ENCODE peak calls at places on chromosomes 2 and 18, in ten cellular contexts. One of them, this sample, is unnamed.

GRCh38 chr2:61109291-61109690 is 43.6 kb downstream of the SANBR start:
- DNase-seq in hepatocyte: no peak
- DNase-seq in fibroblast of lung: peak; percentile 2
- DNase-seq in CD8-positive, alpha-beta memory T cell: no peak
- DNase-seq in A549: no peak
- DNase-seq in small intestine: no peak
- DNase-seq in naive thymus-derived CD4-positive, alpha-beta T cell: no peak
- DNase-seq in left lung: no peak
- DNase-seq in ascending aorta: no peak
- DNase-seq in kidney: no peak
- DNase-seq in this sample: no peak

GRCh38 chr2:233002829-233003657 is 10.0 kb downstream of the NGEF start:
- DNase-seq in hepatocyte: no peak
- DNase-seq in fibroblast of lung: no peak
- DNase-seq in CD8-positive, alpha-beta memory T cell: no peak
- DNase-seq in A549: no peak
- DNase-seq in small intestine: no peak
- DNase-seq in naive thymus-derived CD4-positive, alpha-beta T cell: no peak
- DNase-seq in left lung: no peak
- DNase-seq in ascending aorta: no peak
- DNase-seq in kidney: no peak
- DNase-seq in this sample: no peak

GRCh38 chr18:58264846-58265245 is 220.8 kb downstream of the NEDD4L start:
- DNase-seq in hepatocyte: no peak
- DNase-seq in fibroblast of lung: no peak
- DNase-seq in CD8-positive, alpha-beta memory T cell: no peak
- DNase-seq in A549: no peak
- DNase-seq in small intestine: peak; percentile 32
- DNase-seq in naive thymus-derived CD4-positive, alpha-beta T cell: no peak
- DNase-seq in left lung: no peak
- DNase-seq in ascending aorta: no peak
- DNase-seq in kidney: no peak
- DNase-seq in this sample: no peak

GRCh38 chr18:36281941-36282340 is 15.6 kb upstream of the FHOD3 start:
- DNase-seq in hepatocyte: no peak
- DNase-seq in fibroblast of lung: no peak
- DNase-seq in CD8-positive, alpha-beta memory T cell: no peak
- DNase-seq in A549: no peak
- DNase-seq in small intestine: no peak
- DNase-seq in naive thymus-derived CD4-positive, alpha-beta T cell: no peak
- DNase-seq in left lung: no peak
- DNase-seq in ascending aorta: no peak
- DNase-seq in kidney: no peak
- DNase-seq in this sample: no peak

GRCh38 chr18:13522861-13523660 is 203.3 kb downstream of the FAM210A start:
- DNase-seq in hepatocyte: no peak
- DNase-seq in fibroblast of lung: no peak
- DNase-seq in CD8-positive, alpha-beta memory T cell: no peak
- DNase-seq in A549: no peak
- DNase-seq in small intestine: no peak
- DNase-seq in naive thymus-derived CD4-positive, alpha-beta T cell: no peak
- DNase-seq in left lung: no peak
- DNase-seq in ascending aorta: no peak
- DNase-seq in kidney: no peak
- DNase-seq in this sample: no peak

GRCh38 chr18:26960901-26961300 is 95.4 kb upstream of the AQP4 start:
- DNase-seq in hepatocyte: no peak
- DNase-seq in fibroblast of lung: no peak
- DNase-seq in CD8-positive, alpha-beta memory T cell: no peak
- DNase-seq in A549: no peak
- DNase-seq in small intestine: no peak
- DNase-seq in naive thymus-derived CD4-positive, alpha-beta T cell: no peak
- DNase-seq in left lung: no peak
- DNase-seq in ascending aorta: no peak
- DNase-seq in kidney: no peak
- DNase-seq in this sample: no peak

GRCh38 chr2:95314964-95315611 is 17.9 kb downstream of the KCNIP3 start:
- DNase-seq in hepatocyte: peak; percentile 51
- DNase-seq in fibroblast of lung: peak; percentile 50
- DNase-seq in CD8-positive, alpha-beta memory T cell: no peak
- DNase-seq in A549: peak; percentile 52
- DNase-seq in small intestine: peak; percentile 45
- DNase-seq in naive thymus-derived CD4-positive, alpha-beta T cell: no peak
- DNase-seq in left lung: peak; percentile 75
- DNase-seq in ascending aorta: no peak
- DNase-seq in kidney: peak; percentile 75
- DNase-seq in this sample: peak; percentile 20

GRCh38 chr2:1024981-1025380 is 74.3 kb downstream of the SNTG2 start:
- DNase-seq in hepatocyte: no peak
- DNase-seq in fibroblast of lung: no peak
- DNase-seq in CD8-positive, alpha-beta memory T cell: no peak
- DNase-seq in A549: no peak
- DNase-seq in small intestine: no peak
- DNase-seq in naive thymus-derived CD4-positive, alpha-beta T cell: no peak
- DNase-seq in left lung: no peak
- DNase-seq in ascending aorta: no peak
- DNase-seq in kidney: no peak
- DNase-seq in this sample: no peak

GRCh38 chr18:63788447-63789096 is 13.4 kb downstream of the SERPINB7 start:
- DNase-seq in hepatocyte: no peak
- DNase-seq in fibroblast of lung: peak; percentile 79
- DNase-seq in CD8-positive, alpha-beta memory T cell: no peak
- DNase-seq in A549: peak; percentile 63
- DNase-seq in small intestine: no peak
- DNase-seq in naive thymus-derived CD4-positive, alpha-beta T cell: no peak
- DNase-seq in left lung: no peak
- DNase-seq in ascending aorta: no peak
- DNase-seq in kidney: no peak
- DNase-seq in this sample: no peak

GRCh38 chr2:177245010-177245422 is 19.5 kb downstream of the NFE2L2 start:
- DNase-seq in hepatocyte: peak; percentile 58
- DNase-seq in fibroblast of lung: peak; percentile 66
- DNase-seq in CD8-positive, alpha-beta memory T cell: no peak
- DNase-seq in A549: peak; percentile 78
- DNase-seq in small intestine: no peak
- DNase-seq in naive thymus-derived CD4-positive, alpha-beta T cell: no peak
- DNase-seq in left lung: no peak
- DNase-seq in ascending aorta: no peak
- DNase-seq in kidney: no peak
- DNase-seq in this sample: no peak

GRCh38 chr2:235283246-235283645 is 210.6 kb upstream of the AGAP1 start:
- DNase-seq in hepatocyte: no peak
- DNase-seq in fibroblast of lung: no peak
- DNase-seq in CD8-positive, alpha-beta memory T cell: no peak
- DNase-seq in A549: no peak
- DNase-seq in small intestine: no peak
- DNase-seq in naive thymus-derived CD4-positive, alpha-beta T cell: no peak
- DNase-seq in left lung: no peak
- DNase-seq in ascending aorta: no peak
- DNase-seq in kidney: no peak
- DNase-seq in this sample: no peak

GRCh38 chr2:160039166-160039903 is 23.1 kb downstream of the PLA2R1 start:
- DNase-seq in hepatocyte: no peak
- DNase-seq in fibroblast of lung: peak; percentile 81
- DNase-seq in CD8-positive, alpha-beta memory T cell: no peak
- DNase-seq in A549: peak; percentile 76
- DNase-seq in small intestine: no peak
- DNase-seq in naive thymus-derived CD4-positive, alpha-beta T cell: no peak
- DNase-seq in left lung: no peak
- DNase-seq in ascending aorta: no peak
- DNase-seq in kidney: no peak
- DNase-seq in this sample: no peak

GRCh38 chr2:127024769-127025356 is 82.1 kb downstream of the BIN1 start:
- DNase-seq in hepatocyte: peak; percentile 78
- DNase-seq in fibroblast of lung: no peak
- DNase-seq in CD8-positive, alpha-beta memory T cell: no peak
- DNase-seq in A549: peak; percentile 62
- DNase-seq in small intestine: peak; percentile 21
- DNase-seq in naive thymus-derived CD4-positive, alpha-beta T cell: no peak
- DNase-seq in left lung: peak; percentile 76
- DNase-seq in ascending aorta: no peak
- DNase-seq in kidney: peak; percentile 77
- DNase-seq in this sample: peak; percentile 60
- H3K4me3 ChIP-seq in hepatocyte: peak overlapping the region; percentile 11
- H3K4me3 ChIP-seq in fibroblast of lung: peak overlapping the region; percentile 55
- H3K4me3 ChIP-seq in CD8-positive, alpha-beta memory T cell: peak overlapping the region; percentile 80
- H3K4me3 ChIP-seq in A549: peak overlapping the region; percentile 45
- H3K4me3 ChIP-seq in small intestine: no peak overlapping the region
- H3K4me3 ChIP-seq in naive thymus-derived CD4-positive, alpha-beta T cell: peak overlapping the region; percentile 72
- H3K4me3 ChIP-seq in left lung: peak overlapping the region; percentile 28
- H3K4me3 ChIP-seq in ascending aorta: peak overlapping the region; percentile 70
- H3K4me3 ChIP-seq in kidney: peak overlapping the region; percentile 71
- H3K4me3 ChIP-seq in this sample: peak overlapping the region; percentile 73

DNA sequence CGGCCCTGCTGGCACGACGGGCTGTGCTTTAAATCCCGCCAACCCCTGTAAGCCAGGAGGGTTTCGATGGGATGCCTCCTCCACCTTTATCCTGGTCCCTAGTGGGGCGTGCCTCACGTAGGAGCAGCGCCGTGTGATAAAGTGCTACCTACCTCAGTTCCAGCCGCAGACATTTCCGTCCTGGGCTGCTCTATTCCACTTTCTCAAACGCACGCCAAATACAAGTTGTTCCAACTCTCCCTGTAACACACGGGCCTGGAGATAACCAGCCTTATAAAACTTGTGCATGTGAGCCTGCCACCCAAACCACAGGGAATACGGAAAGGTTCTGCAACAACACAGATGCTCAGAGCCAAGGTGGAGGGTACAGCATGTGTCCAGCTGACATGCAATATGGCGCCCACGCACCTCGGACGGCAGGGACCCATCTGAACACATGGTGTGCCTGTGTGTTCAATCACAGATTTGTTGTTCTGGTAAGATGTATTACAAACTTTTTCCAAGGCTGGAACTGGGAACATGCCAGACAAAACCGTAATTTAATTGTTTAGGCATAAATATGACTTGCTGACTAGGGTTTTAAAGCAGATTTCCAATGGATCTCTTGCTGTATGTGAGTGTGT is 47.7 kb downstream of the ZNF516 start:
- DNase-seq in hepatocyte: no peak
- DNase-seq in fibroblast of lung: peak; percentile 51
- DNase-seq in CD8-positive, alpha-beta memory T cell: no peak
- DNase-seq in A549: no peak
- DNase-seq in small intestine: no peak
- DNase-seq in naive thymus-derived CD4-positive, alpha-beta T cell: no peak
- DNase-seq in left lung: no peak
- DNase-seq in ascending aorta: no peak
- DNase-seq in kidney: no peak
- DNase-seq in this sample: no peak
- H3K4me1 ChIP-seq in hepatocyte: peaks cover 76% of the 10 kb centered on the region
- H3K4me1 ChIP-seq in fibroblast of lung: peaks cover 33% of the 10 kb centered on the region
- H3K4me1 ChIP-seq in CD8-positive, alpha-beta memory T cell: peaks cover 12% of the 10 kb centered on the region
- H3K4me1 ChIP-seq in A549: peaks cover 27% of the 10 kb centered on the region
- H3K4me1 ChIP-seq in small intestine: peaks cover 2% of the 10 kb centered on the region
- H3K4me1 ChIP-seq in naive thymus-derived CD4-positive, alpha-beta T cell: no peaks in the 10 kb centered on the region
- H3K4me1 ChIP-seq in left lung: peaks cover 30% of the 10 kb centered on the region
- H3K4me1 ChIP-seq in ascending aorta: peaks cover 16% of the 10 kb centered on the region
- H3K4me1 ChIP-seq in kidney: peaks cover 34% of the 10 kb centered on the region
- H3K4me1 ChIP-seq in this sample: peaks cover 8% of the 10 kb centered on the region

GRCh38 chr2:130837811-130838565 is 1.3 kb downstream of the ARHGEF4 start:
- DNase-seq in hepatocyte: no peak
- DNase-seq in fibroblast of lung: no peak
- DNase-seq in CD8-positive, alpha-beta memory T cell: no peak
- DNase-seq in A549: no peak
- DNase-seq in small intestine: no peak
- DNase-seq in naive thymus-derived CD4-positive, alpha-beta T cell: no peak
- DNase-seq in left lung: peak; percentile 45
- DNase-seq in ascending aorta: no peak
- DNase-seq in kidney: peak; percentile 44
- DNase-seq in this sample: no peak
- H3K4me3 ChIP-seq in hepatocyte: no peak overlapping the region
- H3K4me3 ChIP-seq in fibroblast of lung: no peak overlapping the region
- H3K4me3 ChIP-seq in CD8-positive, alpha-beta memory T cell: no peak overlapping the region
- H3K4me3 ChIP-seq in A549: peak overlapping the region; percentile 61
- H3K4me3 ChIP-seq in small intestine: no peak overlapping the region
- H3K4me3 ChIP-seq in naive thymus-derived CD4-positive, alpha-beta T cell: no peak overlapping the region
- H3K4me3 ChIP-seq in left lung: no peak overlapping the region
- H3K4me3 ChIP-seq in ascending aorta: no peak overlapping the region
- H3K4me3 ChIP-seq in kidney: no peak overlapping the region
- H3K4me3 ChIP-seq in this sample: no peak overlapping the region

GRCh38 chr2:196169521-196169920 is 1.9 kb downstream of the STK17B start:
- DNase-seq in hepatocyte: no peak
- DNase-seq in fibroblast of lung: no peak
- DNase-seq in CD8-positive, alpha-beta memory T cell: no peak
- DNase-seq in A549: no peak
- DNase-seq in small intestine: no peak
- DNase-seq in naive thymus-derived CD4-positive, alpha-beta T cell: no peak
- DNase-seq in left lung: no peak
- DNase-seq in ascending aorta: no peak
- DNase-seq in kidney: no peak
- DNase-seq in this sample: no peak
- H3K4me1 ChIP-seq in hepatocyte: no peaks in the 10 kb centered on the region
- H3K4me1 ChIP-seq in fibroblast of lung: peaks cover 4% of the 10 kb centered on the region
- H3K4me1 ChIP-seq in CD8-positive, alpha-beta memory T cell: peaks cover 44% of the 10 kb centered on the region
- H3K4me1 ChIP-seq in A549: peaks cover 32% of the 10 kb centered on the region
- H3K4me1 ChIP-seq in small intestine: peaks cover 2% of the 10 kb centered on the region
- H3K4me1 ChIP-seq in naive thymus-derived CD4-positive, alpha-beta T cell: peaks cover 39% of the 10 kb centered on the region
- H3K4me1 ChIP-seq in left lung: no peaks in the 10 kb centered on the region
- H3K4me1 ChIP-seq in ascending aorta: no peaks in the 10 kb centered on the region
- H3K4me1 ChIP-seq in kidney: peaks cover 3% of the 10 kb centered on the region
- H3K4me1 ChIP-seq in this sample: peaks cover 3% of the 10 kb centered on the region

GRCh38 chr2:202035941-202036372 is 2.3 kb downstream of the FZD7 start:
- DNase-seq in hepatocyte: no peak
- DNase-seq in fibroblast of lung: no peak
- DNase-seq in CD8-positive, alpha-beta memory T cell: no peak
- DNase-seq in A549: no peak
- DNase-seq in small intestine: no peak
- DNase-seq in naive thymus-derived CD4-positive, alpha-beta T cell: no peak
- DNase-seq in left lung: peak; percentile 75
- DNase-seq in ascending aorta: no peak
- DNase-seq in kidney: peak; percentile 77
- DNase-seq in this sample: no peak
- H3K4me3 ChIP-seq in hepatocyte: peak overlapping the region; percentile 34
- H3K4me3 ChIP-seq in fibroblast of lung: peak overlapping the region; percentile 66
- H3K4me3 ChIP-seq in CD8-positive, alpha-beta memory T cell: no peak overlapping the region
- H3K4me3 ChIP-seq in A549: no peak overlapping the region
- H3K4me3 ChIP-seq in small intestine: peak overlapping the region; percentile 2
- H3K4me3 ChIP-seq in naive thymus-derived CD4-positive, alpha-beta T cell: no peak overlapping the region
- H3K4me3 ChIP-seq in left lung: peak overlapping the region; percentile 61
- H3K4me3 ChIP-seq in ascending aorta: peak overlapping the region; percentile 81
- H3K4me3 ChIP-seq in kidney: peak overlapping the region; percentile 60
- H3K4me3 ChIP-seq in this sample: peak overlapping the region; percentile 52

GRCh38 chr2:65112630-65113029 is 17.3 kb downstream of the RAB1A start:
- DNase-seq in hepatocyte: no peak
- DNase-seq in fibroblast of lung: no peak
- DNase-seq in CD8-positive, alpha-beta memory T cell: no peak
- DNase-seq in A549: no peak
- DNase-seq in small intestine: no peak
- DNase-seq in naive thymus-derived CD4-positive, alpha-beta T cell: no peak
- DNase-seq in left lung: no peak
- DNase-seq in ascending aorta: no peak
- DNase-seq in kidney: no peak
- DNase-seq in this sample: no peak
- H3K4me1 ChIP-seq in hepatocyte: no peaks in the 10 kb centered on the region
- H3K4me1 ChIP-seq in fibroblast of lung: no peaks in the 10 kb centered on the region
- H3K4me1 ChIP-seq in CD8-positive, alpha-beta memory T cell: peaks cover 29% of the 10 kb centered on the region
- H3K4me1 ChIP-seq in A549: peaks cover 11% of the 10 kb centered on the region
- H3K4me1 ChIP-seq in small intestine: no peaks in the 10 kb centered on the region
- H3K4me1 ChIP-seq in naive thymus-derived CD4-positive, alpha-beta T cell: peaks cover 9% of the 10 kb centered on the region
- H3K4me1 ChIP-seq in left lung: peaks cover 2% of the 10 kb centered on the region
- H3K4me1 ChIP-seq in ascending aorta: peaks cover 27% of the 10 kb centered on the region
- H3K4me1 ChIP-seq in kidney: peaks cover 4% of the 10 kb centered on the region
- H3K4me1 ChIP-seq in this sample: no peaks in the 10 kb centered on the region

GRCh38 chr2:70888925-70889715 is 46.6 kb upstream of the ATP6V1B1 start:
- DNase-seq in hepatocyte: no peak
- DNase-seq in fibroblast of lung: no peak
- DNase-seq in CD8-positive, alpha-beta memory T cell: no peak
- DNase-seq in A549: no peak
- DNase-seq in small intestine: no peak
- DNase-seq in naive thymus-derived CD4-positive, alpha-beta T cell: no peak
- DNase-seq in left lung: no peak
- DNase-seq in ascending aorta: no peak
- DNase-seq in kidney: no peak
- DNase-seq in this sample: no peak
- H3K4me3 ChIP-seq in hepatocyte: no peak overlapping the region
- H3K4me3 ChIP-seq in fibroblast of lung: no peak overlapping the region
- H3K4me3 ChIP-seq in CD8-positive, alpha-beta memory T cell: no peak overlapping the region
- H3K4me3 ChIP-seq in A549: no peak overlapping the region
- H3K4me3 ChIP-seq in small intestine: no peak overlapping the region
- H3K4me3 ChIP-seq in naive thymus-derived CD4-positive, alpha-beta T cell: no peak overlapping the region
- H3K4me3 ChIP-seq in left lung: no peak overlapping the region
- H3K4me3 ChIP-seq in ascending aorta: peak overlapping the region; percentile 34
- H3K4me3 ChIP-seq in kidney: no peak overlapping the region
- H3K4me3 ChIP-seq in this sample: no peak overlapping the region

This sample was measured in BE2C.